ENCODE peak calls at places on chromosomes 13 and 19, in nine cellular contexts. X, A, M, K, Z, I, E, U and N are unnamed samples.

GRCh38 chr13:109547942-109548860 is 238.2 kb downstream of the IRS2 start:
- DNase-seq in X (no peak), A (no peak), M (no peak), K (no peak), Z (no peak), I (no peak), E (no peak), U (no peak), N (no peak)

GRCh38 chr19:5128251-5128931 is 159.5 kb downstream of the KDM4B start:
- DNase-seq in X (no peak), A (no peak), M (peak; percentile 32), K (no peak), Z (peak; percentile 87), I (peak; percentile 56), E (no peak), U (no peak), N (peak; percentile 55)

GRCh38 chr13:25384747-25385270 is 13.0 kb downstream of the ATP8A2 start:
- DNase-seq in X (no peak), A (no peak), M (no peak), K (no peak), Z (no peak), I (no peak), E (no peak), U (no peak), N (no peak)

GRCh38 chr19:18733196-18733647 is 49.7 kb downstream of the CRTC1 start:
- DNase-seq in X (no peak), A (no peak), M (peak; percentile 22), K (no peak), Z (no peak), I (peak; percentile 46), E (no peak), U (no peak), N (no peak)

GRCh38 chr13:60080871-60081270 is 82.9 kb downstream of the DIAPH3 start:
- DNase-seq in X (no peak), A (no peak), M (no peak), K (no peak), Z (no peak), I (no peak), E (no peak), U (no peak), N (no peak)

GRCh38 chr13:58949646-58950045 is 1214.1 kb downstream of the DIAPH3 start:
- DNase-seq in X (no peak), A (no peak), M (no peak), K (no peak), Z (peak; percentile 72), I (no peak), E (no peak), U (no peak), N (peak; percentile 63)

GRCh38 chr13:29903524-29903923 is 53.1 kb upstream of the UBL3 start:
- DNase-seq in X (no peak), A (no peak), M (no peak), K (no peak), Z (no peak), I (no peak), E (no peak), U (no peak), N (no peak)

GRCh38 chr19:49553451-49554271 is 25.9 kb downstream of the RCN3 start:
- DNase-seq in X (peak; percentile 65), A (no peak), M (peak; percentile 90), K (no peak), Z (no peak), I (no peak), E (no peak), U (no peak), N (no peak)

GRCh38 chr19:47776568-47776967 is 1.9 kb upstream of the SELENOW start:
- DNase-seq in X (no peak), A (no peak), M (no peak), K (no peak), Z (no peak), I (no peak), E (no peak), U (no peak), N (peak; percentile 70)

GRCh38 chr19:47158879-47159509 is 28.4 kb downstream of the SAE1 start:
- DNase-seq in X (peak; percentile 24), A (no peak), M (peak; percentile 59), K (no peak), Z (no peak), I (no peak), E (no peak), U (no peak), N (no peak)

GRCh38 chr13:28423010-28423409 is 71.9 kb downstream of the FLT1 start:
- DNase-seq in X (peak; percentile 4), A (peak; percentile 38), M (no peak), K (peak; percentile 65), Z (no peak), I (peak; percentile 21), E (peak; percentile 87), U (no peak), N (no peak)

GRCh38 chr19:45305421-45305820 is 17.3 kb downstream of the CKM start:
- DNase-seq in X (no peak), A (no peak), M (peak; percentile 43), K (no peak), Z (peak; percentile 70), I (no peak), E (no peak), U (no peak), N (peak; percentile 69)

GRCh38 chr13:40749327-40749726 is 21.7 kb downstream of the MRPS31 start:
- DNase-seq in X (no peak), A (no peak), M (peak; percentile 4), K (no peak), Z (no peak), I (no peak), E (no peak), U (no peak), N (no peak)

GRCh38 chr13:110396913-110397379 is 89.9 kb downstream of the COL4A2 start:
- DNase-seq in X (no peak), A (no peak), M (peak; percentile 100), K (no peak), Z (no peak), I (peak; percentile 89), E (no peak), U (no peak), N (no peak)

GRCh38 chr13:86135856-86136255 is 336.6 kb upstream of the SLITRK6 start:
- DNase-seq in X (no peak), A (no peak), M (no peak), K (no peak), Z (no peak), I (no peak), E (no peak), U (no peak), N (no peak)